ENCODE peak calls at places on chromosomes 7 and 10, in five cellular contexts. Z, B, D, J and I are unnamed samples.
A peak's percentile ranks its signal among the peaks of the same experiment; 100 is the strongest.

GRCh38 chr10:49746626-49747302 is 15.4 kb downstream of the OGDHL start:
- DNase-seq in Z (peak; percentile 59), B (no peak), D (no peak), J (no peak), I (no peak)

GRCh38 chr10:108982141-108982540 is 941.2 kb downstream of the XPNPEP1 start:
- DNase-seq in D (no peak), J (no peak), B (no peak), Z (no peak), I (no peak)

GRCh38 chr7:134928574-134928973 is 57.7 kb upstream of the AGBL3 start:
- DNase-seq in J (no peak), B (no peak), D (no peak), Z (no peak), I (no peak)

GRCh38 chr7:81111358-81111757 is 192.5 kb upstream of the SEMA3C start:
- DNase-seq in Z (no peak), J (peak; percentile 84), D (no peak), B (no peak), I (no peak)

GRCh38 chr10:21069929-21070363 is 172.8 kb upstream of the NEBL start:
- DNase-seq in Z (no peak), J (no peak), D (no peak), B (peak; percentile 35), I (no peak)

GRCh38 chr10:103542764-103543616 is 49.5 kb downstream of the NEURL1 start:
- DNase-seq in B (peak; percentile 77), J (peak; percentile 59), D (peak; percentile 25), Z (peak; percentile 43), I (peak; percentile 35)

GRCh38 chr10:45515630-45516029 is 141.6 kb downstream of the ALOX5 start:
- DNase-seq in J (no peak), Z (no peak), D (no peak), B (peak; percentile 55), I (no peak)

GRCh38 chr10:11824376-11824775 is 1.2 kb downstream of the PROSER2 start:
- DNase-seq in D (peak; percentile 9), Z (no peak), B (no peak), J (peak; percentile 16), I (no peak)

GRCh38 chr10:103111031-103111917 is 81.8 kb downstream of the NT5C2 start:
- DNase-seq in J (peak; percentile 50), D (no peak), B (peak; percentile 20), Z (no peak), I (no peak)

GRCh38 chr7:117937049-117937448 is 63.8 kb upstream of the CTTNBP2 start:
- DNase-seq in D (no peak), J (no peak), Z (no peak), B (no peak), I (no peak)

GRCh38 chr10:62264702-62265436 is 3.8 kb downstream of the RTKN2 start:
- DNase-seq in J (peak; percentile 87), Z (no peak), B (peak; percentile 73), D (no peak), I (no peak)

DNA sequence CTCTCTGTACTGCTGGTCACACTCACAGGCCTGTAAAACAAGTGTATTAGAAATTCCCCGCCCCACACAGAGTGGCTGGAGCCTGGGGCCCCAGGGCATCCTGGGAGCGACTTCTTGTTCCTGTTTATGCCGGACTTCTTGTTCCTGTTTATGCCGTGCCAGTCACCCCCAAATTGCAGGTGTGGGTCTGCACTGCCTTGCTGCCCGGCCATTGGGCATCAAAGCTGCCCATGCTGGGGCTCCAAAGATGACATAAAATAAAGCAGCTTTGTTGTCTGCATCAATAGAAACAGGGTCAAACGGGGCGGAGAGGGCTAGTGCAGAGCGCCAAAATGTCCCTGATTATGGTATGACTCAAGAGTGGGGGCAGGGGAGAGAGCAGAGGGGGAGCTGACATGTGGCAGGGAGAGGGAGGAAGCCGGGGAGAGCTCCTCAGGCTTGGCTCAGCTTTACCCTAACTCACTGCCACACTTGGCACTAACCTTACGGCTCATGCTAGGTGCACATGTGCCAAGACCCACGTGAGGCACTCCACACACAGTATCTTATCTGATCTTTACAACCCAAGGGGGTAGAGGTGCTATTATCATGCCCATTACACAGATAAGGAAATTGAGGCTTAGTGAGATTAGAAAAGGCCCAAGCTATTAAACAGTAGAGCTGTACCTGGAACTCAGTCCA is 98.4 kb downstream of the PIP4K2A start:
- DNase-seq in B (no peak), D (no peak), J (no peak), Z (no peak), I (no peak)
- H3K4me3 ChIP-seq in B (no peak overlapping the region), D (no peak overlapping the region), J (no peak overlapping the region), Z (peak overlapping the region; percentile 37), I (no peak overlapping the region)

GRCh38 chr10:91604462-91604935 is 28.4 kb downstream of the PPP1R3C start:
- DNase-seq in D (no peak), B (no peak), Z (no peak), J (peak; percentile 35), I (no peak)
- H3K27ac ChIP-seq in D (peak overlapping the region; percentile 43), B (no peak overlapping the region), Z (peak overlapping the region; percentile 80), J (peak overlapping the region; percentile 82), I (no peak overlapping the region)

GRCh38 chr7:25134360-25135010 is 9.4 kb upstream of the CYCS start:
- DNase-seq in D (no peak), Z (no peak), B (no peak), J (no peak), I (no peak)

GRCh38 chr7:25143763-25144162 is 18.7 kb upstream of the CYCS start:
- DNase-seq in B (no peak), J (no peak), D (no peak), Z (no peak), I (no peak)

GRCh38 chr7:25139536-25139935 is 14.5 kb upstream of the CYCS start:
- DNase-seq in Z (no peak), J (no peak), D (no peak), B (no peak), I (no peak)
- H3K4me3 ChIP-seq in Z (no peak overlapping the region), J (no peak overlapping the region), D (no peak overlapping the region), B (no peak overlapping the region), I (no peak overlapping the region)

GRCh38 chr7:139361523-139361922 is 1.8 kb downstream of the LUC7L2 start:
- DNase-seq in J (no peak), B (no peak), Z (no peak), D (no peak), I (no peak)
- H3K27ac ChIP-seq in J (peak overlapping the region; percentile 98), B (peak overlapping the region; percentile 78), Z (no peak overlapping the region), D (peak overlapping the region; percentile 99), I (peak overlapping the region; percentile 93)

GRCh38 chr7:73397521-73397934 is 36.0 kb upstream of the FZD9 start:
- DNase-seq in B (peak; percentile 75), J (no peak), D (no peak), Z (no peak), I (no peak)
- H3K4me3 ChIP-seq in B (peak overlapping the region; percentile 45), J (no peak overlapping the region), D (no peak overlapping the region), Z (peak overlapping the region; percentile 28), I (no peak overlapping the region)

GRCh38 chr7:35596061-35596460 is 98.9 kb downstream of the HERPUD2 start:
- DNase-seq in D (no peak), J (peak; percentile 43), Z (no peak), B (no peak), I (no peak)
- H3K27ac ChIP-seq in D (no peak overlapping the region), J (no peak overlapping the region), Z (peak overlapping the region; percentile 31), B (no peak overlapping the region), I (no peak overlapping the region)

GRCh38 chr10:22252286-22252800 is 34.5 kb upstream of the EBLN1 start:
- DNase-seq in Z (peak; percentile 76), B (peak; percentile 57), D (peak; percentile 56), J (peak; percentile 70), I (peak; percentile 49)
- H3K4me3 ChIP-seq in Z (peak overlapping the region; percentile 76), B (peak overlapping the region; percentile 60), D (peak overlapping the region; percentile 62), J (peak overlapping the region; percentile 75), I (peak overlapping the region; percentile 59)

GRCh38 chr10:125002423-125003145 is 60.7 kb downstream of the ZRANB1 start:
- DNase-seq in B (no peak), D (no peak), Z (peak; percentile 74), J (no peak), I (peak; percentile 31)
- H3K27ac ChIP-seq in B (no peak overlapping the region), D (peak overlapping the region; percentile 72), Z (peak overlapping the region; percentile 96), J (no peak overlapping the region), I (no peak overlapping the region)